ENCODE peak calls at places on chromosome 21, in eight cellular contexts. Q is substantia nigra; R is left ventricle myocardium inferior; F is psoas muscle; O is WERI-Rb-1; S is CD8-positive, alpha-beta T cell; N is colonic mucosa; L is brain microvascular endothelial cell. H is an unnamed sample.

GRCh38 chr21:46551636-46552241 is 53.1 kb downstream of the S100B start:
- DNase-seq in F (no peak), S (peak), R (no peak), N (no peak), O (no peak), Q (no peak), L (no peak), H (no peak)

GRCh38 chr21:28943631-28944030 is 49.0 kb downstream of the LTN1 start:
- DNase-seq in N (no peak), O (no peak), F (no peak), L (peak), R (no peak), Q (no peak), S (no peak), H (no peak)

GRCh38 chr21:18782721-18783120 is 379.1 kb upstream of the TMPRSS15 start:
- DNase-seq in N (no peak), O (no peak), Q (no peak), R (no peak), S (no peak), L (no peak), F (no peak), H (no peak)

GRCh38 chr21:46189959-46190490 is 5.8 kb upstream of the SPATC1L start:
- DNase-seq in Q (no peak), S (no peak), F (no peak), R (no peak), L (no peak), N (peak), O (no peak), H (no peak)

GRCh38 chr21:26471116-26471505 is 102.0 kb downstream of the CYYR1 start:
- DNase-seq in R (no peak), Q (no peak), O (no peak), S (no peak), F (no peak), L (no peak), N (no peak), H (no peak)

GRCh38 chr21:46092811-46093667 is 4.9 kb upstream of the COL6A2 start:
- DNase-seq in L (no peak), S (peak), R (no peak), O (no peak), Q (no peak), N (no peak), F (no peak), H (no peak)

GRCh38 chr21:46155514-46156377 is at the start of gene FTCD:
- DNase-seq in N (no peak), O (peak), S (peak), F (no peak), R (no peak), L (no peak), Q (no peak), H (no peak)

GRCh38 chr21:45997495-45998275 is 16.1 kb downstream of the COL6A1 start:
- DNase-seq in S (no peak), L (no peak), R (peak), O (no peak), F (no peak), N (peak), Q (no peak), H (no peak)

GRCh38 chr21:14697769-14698168 is 151.7 kb upstream of the SAMSN1 start:
- DNase-seq in O (no peak), S (no peak), L (no peak), F (no peak), R (no peak), Q (no peak), N (no peak), H (no peak)

GRCh38 chr21:44934276-44934675 is 5.6 kb upstream of the SLX9 start:
- DNase-seq in S (no peak), Q (no peak), R (no peak), L (no peak), O (no peak), F (no peak), N (no peak), H (no peak)
- H3K27ac ChIP-seq in S (no peak), Q (no peak), R (no peak), L (no peak), O (no peak), F (no peak), N (no peak), H (no peak)

GRCh38 chr21:36103434-36103833 is 31.4 kb upstream of the CBR3 start:
- DNase-seq in F (no peak), L (no peak), O (no peak), R (no peak), Q (no peak), S (no peak), N (no peak), H (no peak)

GRCh38 chr21:36100971-36101641 is 31.3 kb downstream of the CBR1 start:
- DNase-seq in S (no peak), L (no peak), N (no peak), R (no peak), F (no peak), Q (no peak), O (peak), H (no peak)

GRCh38 chr21:36109868-36110267 is 25.0 kb upstream of the CBR3 start:
- DNase-seq in O (no peak), Q (no peak), F (no peak), N (no peak), L (no peak), S (no peak), R (no peak), H (no peak)

GRCh38 chr21:36104306-36105300 is 30.3 kb upstream of the CBR3 start:
- DNase-seq in S (peak), L (peak), O (peak), Q (peak), N (peak), F (peak), R (peak), H (peak)

GRCh38 chr21:36105327-36105842 is 29.5 kb upstream of the CBR3 start:
- DNase-seq in S (no peak), O (no peak), L (no peak), F (no peak), Q (peak), R (no peak), N (no peak), H (no peak)
- H3K27ac ChIP-seq in S (no peak), O (no peak), L (no peak), F (no peak), Q (peak), R (no peak), N (no peak), H (no peak)

DNA sequence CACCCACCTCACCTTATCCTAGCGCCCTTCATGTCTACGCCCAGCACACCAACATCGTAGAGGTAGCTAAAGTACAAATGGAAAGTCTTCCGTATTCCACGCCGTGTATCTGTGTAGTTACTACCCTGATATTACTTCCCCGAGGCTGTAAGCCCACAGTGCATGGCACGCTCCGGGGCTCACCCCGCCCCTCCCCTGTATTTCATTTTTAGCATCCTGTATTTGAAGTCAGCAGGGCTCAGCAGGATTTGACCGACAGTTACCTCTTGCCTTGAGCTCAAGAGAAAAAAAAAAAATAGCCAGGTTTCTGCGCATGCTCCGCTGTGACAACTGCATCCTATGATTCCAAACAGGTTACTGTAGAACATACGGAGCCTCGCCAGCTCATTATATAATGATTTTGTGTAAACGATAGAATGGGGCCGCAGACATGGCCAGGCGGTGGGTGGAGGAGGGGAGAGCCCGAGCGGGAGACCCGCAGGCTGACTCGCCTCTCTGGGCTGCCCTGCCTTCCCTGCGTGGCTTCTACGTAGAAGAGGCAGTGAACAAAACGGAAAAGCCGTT is 1.3 kb downstream of the ABCG1 start:
- DNase-seq in L (peak), F (peak), Q (peak), S (peak), R (peak), O (peak), N (peak), H (peak)
- H3K27ac ChIP-seq in L (peak), F (peak), Q (peak), S (peak), R (peak), O (peak), N (peak), H (peak)

GRCh38 chr21:37868446-37868845 is 47.8 kb downstream of the KCNJ6 start:
- DNase-seq in Q (no peak), S (no peak), L (no peak), F (no peak), R (no peak), O (no peak), N (no peak), H (no peak)

GRCh38 chr21:37862536-37862935 is 53.7 kb downstream of the KCNJ6 start:
- DNase-seq in L (peak), S (no peak), O (peak), R (no peak), N (no peak), Q (no peak), F (no peak), H (no peak)

GRCh38 chr21:37868896-37869295 is 47.4 kb downstream of the KCNJ6 start:
- DNase-seq in O (no peak), S (no peak), R (no peak), F (no peak), Q (no peak), L (peak), N (no peak), H (no peak)

GRCh38 chr21:37863842-37864241 is 52.4 kb downstream of the KCNJ6 start:
- DNase-seq in Q (no peak), L (peak), F (no peak), O (no peak), N (no peak), R (no peak), S (no peak), H (no peak)

DNA sequence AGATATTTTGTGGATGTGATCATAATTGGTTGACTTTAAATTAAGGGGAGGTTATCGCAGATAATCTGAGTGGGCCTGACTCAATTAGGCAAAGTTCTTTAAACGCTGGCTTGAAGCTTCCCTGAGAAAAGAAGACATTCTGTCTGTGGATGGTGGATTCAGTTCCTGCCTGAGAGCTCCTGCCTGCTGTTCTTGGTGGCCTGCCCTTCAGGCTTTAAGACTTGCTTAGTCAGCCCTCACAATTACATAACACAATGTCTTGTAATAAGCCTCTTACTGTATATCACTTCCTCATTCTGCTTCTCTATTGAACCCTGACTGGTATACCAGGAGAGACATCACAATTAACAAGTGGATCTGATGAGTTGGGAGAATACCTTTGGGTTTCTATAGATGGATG is 50.2 kb downstream of the KCNJ6 start:
- DNase-seq in F (no peak), Q (no peak), N (no peak), R (no peak), L (no peak), S (no peak), O (peak), H (no peak)
- H3K27ac ChIP-seq in F (no peak), Q (no peak), N (no peak), R (no peak), L (no peak), S (no peak), O (no peak), H (no peak)

GRCh38 chr21:34336756-34337391 is 26.9 kb upstream of the KCNE2 start:
- DNase-seq in Q (no peak), O (no peak), N (no peak), R (no peak), S (no peak), F (no peak), L (peak), H (no peak)
- H3K27ac ChIP-seq in Q (no peak), O (no peak), N (no peak), R (peak), S (no peak), F (no peak), L (no peak), H (no peak)

DNA sequence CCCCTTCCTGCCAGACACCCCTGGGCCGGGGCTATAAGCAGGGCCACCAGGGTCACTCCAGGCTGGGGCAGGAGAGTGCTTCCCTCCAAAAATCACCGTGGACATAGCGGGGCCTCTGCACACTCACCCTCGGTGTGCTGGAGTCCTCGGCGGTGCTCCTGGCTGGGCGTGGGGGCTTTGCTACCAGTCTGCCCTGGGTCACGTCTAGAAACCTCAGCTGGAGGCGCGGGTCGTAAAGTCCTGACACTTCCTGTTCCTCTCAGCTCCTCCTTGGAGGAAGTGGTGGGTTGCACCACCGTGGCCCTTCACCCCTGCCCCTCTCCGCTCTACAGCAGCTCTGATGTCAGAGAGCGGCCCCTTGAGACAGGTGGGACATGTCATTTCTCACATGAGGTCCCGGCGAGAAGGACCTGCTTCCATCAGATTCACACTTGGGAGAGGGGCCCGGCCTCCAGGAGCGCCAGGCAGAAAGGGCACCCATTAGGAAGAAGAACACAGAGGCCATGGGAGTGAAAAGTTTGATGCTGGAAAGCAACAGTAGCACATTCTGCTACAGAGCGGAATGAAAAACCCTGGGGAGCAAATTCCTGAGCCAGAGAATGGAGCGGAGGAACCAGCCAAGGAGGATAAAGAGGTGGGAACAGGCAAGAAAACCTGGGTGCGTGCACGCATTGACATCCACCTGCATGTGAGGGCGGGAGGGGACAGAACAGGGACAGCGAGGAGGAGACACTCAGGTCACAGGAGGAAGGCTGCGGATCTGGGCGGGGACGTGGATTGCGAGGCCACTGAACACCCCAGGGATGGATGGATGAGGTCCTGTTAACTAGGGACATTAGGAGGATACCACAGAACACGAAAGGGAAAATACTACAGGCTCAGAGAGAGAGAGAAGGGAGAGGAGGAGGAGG is at the start of gene ITGB2:
- DNase-seq in N (no peak), S (peak), O (no peak), Q (no peak), F (peak), L (no peak), R (peak), H (peak)
- H3K27ac ChIP-seq in N (peak), S (peak), O (no peak), Q (peak), F (no peak), L (no peak), R (peak), H (peak)